ENCODE peak calls at places on chromosomes 2 and 18, in nine cellular contexts. C is cerebellar cortex, V is uterus, X is EL, N is NCI-H1105, Q is NCI-H2081, O is heart right ventricle, W is choroid plexus epithelial cell, U is WERI-Rb-1. K is an unnamed sample.

GRCh38 chr2:228839506-228839905 is 431.6 kb downstream of the PID1 start:
- DNase-seq in V (peak; percentile 32), C (no peak), W (no peak), X (no peak), U (no peak), O (no peak), N (no peak), Q (no peak), K (peak; percentile 9)

GRCh38 chr2:31469648-31470047 is 55.1 kb upstream of the XDH start:
- DNase-seq in O (no peak), U (no peak), V (no peak), W (no peak), X (no peak), C (no peak), N (no peak), Q (no peak), K (no peak)

GRCh38 chr2:132009874-132010521 is 151.8 kb downstream of the ANKRD30BL start:
- DNase-seq in X (peak; percentile 9), C (no peak), N (peak; percentile 9), Q (no peak), O (no peak), W (no peak), U (peak; percentile 7), V (no peak), K (no peak)

GRCh38 chr2:223933098-223933800 is 11.9 kb downstream of the WDFY1 start:
- DNase-seq in Q (no peak), V (no peak), U (no peak), N (no peak), O (no peak), W (no peak), X (no peak), C (no peak), K (no peak)

GRCh38 chr2:20682166-20682565 is 15.2 kb downstream of the GDF7 start:
- DNase-seq in W (peak; percentile 55), N (no peak), X (no peak), V (no peak), Q (no peak), U (peak; percentile 53), O (no peak), C (no peak), K (peak; percentile 48)

GRCh38 chr2:238225911-238226697 is 13.7 kb downstream of the HES6 start:
- DNase-seq in U (no peak), N (no peak), X (no peak), W (peak; percentile 71), V (peak; percentile 65), O (no peak), C (no peak), Q (no peak), K (no peak)

GRCh38 chr2:28951910-28952805 is 28.9 kb upstream of the TOGARAM2 start:
- DNase-seq in X (no peak), W (peak; percentile 97), U (no peak), Q (no peak), N (no peak), C (peak; percentile 28), V (peak; percentile 17), O (no peak), K (peak; percentile 33)

GRCh38 chr2:2175381-2176090 is 155.5 kb downstream of the MYT1L start:
- DNase-seq in O (no peak), X (no peak), Q (no peak), N (no peak), U (no peak), C (no peak), V (no peak), W (no peak), K (no peak)

GRCh38 chr18:3511980-3512379 is 62.0 kb downstream of the TGIF1 start:
- DNase-seq in N (no peak), W (peak; percentile 77), O (no peak), U (no peak), Q (no peak), C (no peak), V (no peak), X (peak; percentile 87), K (peak; percentile 82)

GRCh38 chr2:163132850-163133249 is 294.3 kb upstream of the KCNH7 start:
- DNase-seq in C (peak; percentile 54), N (no peak), W (peak; percentile 42), V (no peak), X (peak; percentile 4), O (no peak), U (no peak), Q (peak; percentile 47), K (peak; percentile 65)

GRCh38 chr2:85933753-85934594 is 45.2 kb upstream of the ST3GAL5 start:
- DNase-seq in X (peak; percentile 85), W (peak; percentile 91), N (no peak), C (no peak), U (no peak), Q (no peak), V (no peak), O (no peak), K (peak; percentile 71)

GRCh38 chr2:110720547-110720946 is 11.8 kb upstream of the ACOXL start:
- DNase-seq in X (no peak), W (no peak), O (no peak), N (no peak), C (peak; percentile 41), V (no peak), Q (no peak), U (no peak), K (no peak)

GRCh38 chr18:44896817-44897216 is 216.1 kb downstream of the SETBP1 start:
- DNase-seq in Q (peak; percentile 96), U (no peak), X (no peak), C (no peak), V (no peak), O (no peak), N (peak; percentile 46), W (no peak), K (no peak)

GRCh38 chr2:193818801-193819499 is 1624.2 kb upstream of the TMEFF2 start:
- DNase-seq in X (no peak), Q (no peak), N (no peak), V (no peak), U (no peak), O (no peak), W (no peak), C (no peak), K (no peak)

K was measured in adipocyte.